ENCODE peak calls at places on chromosome 2, in ten cellular contexts. G is transverse colon, I is cardiac fibroblast, V is WTC11, P is OCI-LY7, Y is omental fat pad, S is epithelial cell of esophagus, N is lung, L is astrocyte of the spinal cord, T is Calu3. H is an unnamed sample.
A peak's percentile ranks its signal among the peaks of the same experiment; 100 is the strongest.

GRCh38 chr2:227407601-227408089 is 19.9 kb upstream of the SCYGR1 start:
- DNase-seq in G (peak; percentile 31), I (no peak), V (no peak), P (no peak), Y (no peak), S (peak; percentile 79), N (peak; percentile 60), L (no peak), T (peak; percentile 80), H (peak; percentile 62)

GRCh38 chr2:34012728-34013302 is 413.7 kb upstream of the FAM98A start:
- DNase-seq in G (peak; percentile 44), I (peak; percentile 38), V (peak; percentile 84), P (peak; percentile 59), Y (no peak), S (peak; percentile 75), N (peak; percentile 52), L (peak; percentile 40), T (peak; percentile 52), H (peak; percentile 53)

GRCh38 chr2:11467126-11467649 is 1.2 kb upstream of the E2F6 start:
- DNase-seq in G (no peak), I (no peak), V (no peak), P (no peak), Y (no peak), S (no peak), N (no peak), L (no peak), T (no peak), H (no peak)

GRCh38 chr2:98334439-98335078 is 11.7 kb upstream of the CNGA3 start:
- DNase-seq in G (no peak), I (peak; percentile 95), V (no peak), P (no peak), Y (no peak), S (peak; percentile 91), N (no peak), L (peak; percentile 86), T (no peak), H (no peak)

GRCh38 chr2:148596033-148596432 is 48.5 kb upstream of the EPC2 start:
- DNase-seq in G (no peak), I (no peak), V (no peak), P (no peak), Y (no peak), S (no peak), N (no peak), L (no peak), T (no peak), H (no peak)

GRCh38 chr2:232260075-232260474 is 118.5 kb upstream of the ALPP start:
- DNase-seq in G (no peak), I (peak; percentile 94), V (no peak), P (no peak), Y (no peak), S (peak; percentile 61), N (no peak), L (peak; percentile 91), T (peak; percentile 61), H (no peak)

GRCh38 chr2:171181067-171182049 is 20.7 kb upstream of the TLK1 start:
- DNase-seq in G (no peak), I (no peak), V (no peak), P (no peak), Y (no peak), S (no peak), N (no peak), L (no peak), T (no peak), H (no peak)

GRCh38 chr2:81650048-81650971 is 1345.8 kb upstream of the LRRTM1 start:
- DNase-seq in G (no peak), I (peak; percentile 1), V (no peak), P (no peak), Y (no peak), S (peak; percentile 31), N (no peak), L (no peak), T (no peak), H (no peak)

GRCh38 chr2:111042772-111043771 is 77.6 kb upstream of the BCL2L11 start:
- DNase-seq in G (no peak), I (no peak), V (no peak), P (no peak), Y (no peak), S (no peak), N (no peak), L (no peak), T (no peak), H (no peak)

GRCh38 chr2:33013684-33014110 is 66.9 kb downstream of the LTBP1 start:
- DNase-seq in G (no peak), I (peak; percentile 59), V (no peak), P (no peak), Y (no peak), S (peak; percentile 51), N (no peak), L (peak; percentile 58), T (no peak), H (no peak)

DNA sequence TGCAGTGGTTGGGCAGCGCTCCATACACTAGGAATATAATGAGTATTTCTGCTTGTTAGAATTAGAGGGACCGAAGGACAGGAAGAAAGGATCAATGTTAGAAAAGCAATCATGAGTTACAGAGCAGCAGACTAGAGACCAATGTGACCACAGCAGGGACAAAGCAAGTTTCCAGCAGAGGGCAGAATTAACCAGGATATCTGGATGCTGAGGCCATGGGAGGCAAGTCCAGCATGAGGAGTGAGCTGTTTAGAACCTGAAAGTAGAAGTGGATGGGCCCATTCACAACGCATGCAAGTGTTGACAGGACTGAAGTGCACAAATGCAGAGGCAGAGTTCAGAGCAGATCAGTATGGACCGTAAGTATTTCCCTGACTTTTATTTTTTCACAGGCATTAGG is 910.4 kb upstream of the GYPC start:
- DNase-seq in G (peak; percentile 37), I (peak; percentile 6), V (peak; percentile 29), P (peak; percentile 1), Y (no peak), S (peak; percentile 18), N (no peak), L (no peak), T (peak; percentile 2), H (no peak)
- TF ChIP-seq CTCF in G (no peak), I (no peak), V (no peak), P (peak; percentile 40), Y (no peak), S (no peak), N (peak; percentile 54), L (no peak), T (no peak), H (no peak)

GRCh38 chr2:112493048-112493447 is 11.1 kb downstream of the TTL start:
- DNase-seq in G (no peak), I (no peak), V (no peak), P (no peak), Y (no peak), S (peak; percentile 36), N (no peak), L (peak; percentile 35), T (no peak), H (no peak)
- TF ChIP-seq CTCF in G (no peak), I (no peak), V (no peak), P (no peak), Y (no peak), S (peak; percentile 43), N (no peak), L (peak; percentile 13), T (no peak), H (no peak)

GRCh38 chr2:118584380-118584779 is 263.1 kb downstream of the EN1 start:
- DNase-seq in G (no peak), I (no peak), V (no peak), P (no peak), Y (no peak), S (no peak), N (no peak), L (no peak), T (no peak), H (no peak)

GRCh38 chr2:118588826-118589225 is 258.6 kb downstream of the EN1 start:
- DNase-seq in G (no peak), I (no peak), V (no peak), P (no peak), Y (no peak), S (no peak), N (no peak), L (no peak), T (no peak), H (no peak)

GRCh38 chr2:118580651-118581050 is 266.8 kb downstream of the EN1 start:
- DNase-seq in G (no peak), I (peak; percentile 10), V (no peak), P (no peak), Y (no peak), S (peak; percentile 79), N (no peak), L (no peak), T (no peak), H (no peak)

GRCh38 chr2:118582058-118582457 is 265.4 kb downstream of the EN1 start:
- DNase-seq in G (no peak), I (no peak), V (no peak), P (no peak), Y (no peak), S (no peak), N (no peak), L (no peak), T (no peak), H (no peak)

DNA sequence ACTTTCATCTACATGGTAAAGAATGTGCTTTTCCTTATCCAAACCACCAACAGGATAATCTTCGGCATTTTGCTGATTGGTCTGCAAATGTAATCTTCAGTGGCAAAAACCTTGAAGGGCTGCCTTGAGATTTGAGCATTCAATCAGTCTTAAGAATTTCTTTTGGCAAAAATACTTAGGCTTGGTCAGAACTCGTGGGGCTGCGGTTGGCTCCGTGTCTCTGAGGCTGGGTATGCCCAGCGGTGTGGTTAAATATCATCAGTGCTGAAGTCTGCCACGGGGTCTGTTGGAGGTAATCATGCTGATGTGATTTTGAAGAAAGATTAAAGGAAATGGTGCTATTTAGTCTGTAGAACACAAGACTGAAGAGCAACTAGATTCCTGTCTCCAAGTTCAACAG is 262.6 kb downstream of the EN1 start:
- DNase-seq in G (no peak), I (no peak), V (no peak), P (no peak), Y (no peak), S (no peak), N (no peak), L (no peak), T (no peak), H (no peak)
- TF ChIP-seq CTCF in G (no peak), I (no peak), V (no peak), P (no peak), Y (no peak), S (no peak), N (no peak), L (no peak), T (no peak), H (no peak)

GRCh38 chr2:65033178-65033577 is 23.0 kb upstream of the CEP68 start:
- DNase-seq in G (no peak), I (peak; percentile 29), V (no peak), P (peak; percentile 68), Y (no peak), S (no peak), N (no peak), L (no peak), T (peak; percentile 14), H (no peak)
- TF ChIP-seq CTCF in G (no peak), I (no peak), V (no peak), P (peak; percentile 74), Y (no peak), S (no peak), N (no peak), L (no peak), T (no peak), H (no peak)

DNA sequence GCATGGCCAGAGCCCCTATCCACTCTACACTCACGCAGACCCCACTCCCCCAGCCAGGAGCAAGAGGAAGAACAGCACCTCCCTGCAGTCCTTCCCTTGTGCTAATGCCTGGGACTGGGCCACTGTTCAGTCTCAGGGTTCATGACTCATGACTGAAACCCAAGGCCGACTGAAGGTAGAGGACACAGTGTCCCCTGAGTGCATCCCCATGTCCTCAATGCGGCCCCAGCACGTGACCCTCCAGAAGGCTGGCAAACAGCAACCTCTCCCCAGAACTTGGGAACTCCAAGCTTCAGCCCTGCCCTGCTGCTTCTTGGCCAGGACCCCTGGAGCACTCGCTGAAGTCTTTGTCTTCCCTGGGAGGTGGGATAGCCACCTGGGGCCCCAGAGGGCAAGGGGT is 6.0 kb upstream of the ADRA2B start:
- DNase-seq in G (no peak), I (no peak), V (no peak), P (no peak), Y (no peak), S (no peak), N (no peak), L (no peak), T (no peak), H (peak; percentile 8)
- TF ChIP-seq CTCF in G (no peak), I (no peak), V (no peak), P (no peak), Y (no peak), S (no peak), N (no peak), L (no peak), T (no peak), H (no peak)